ENCODE peak calls at places on chromosome 1, in ten cellular contexts. T is endothelial cell; R is right atrium auricular region; L is activated CD4-positive, alpha-beta T cell treated with anti-CD3 and anti-CD28 coated beads, Interleukin-2, amount 50 U/mL, for 24 hours; O is stimulated activated CD8-positive, alpha-beta memory T cell treated with anti-CD3 and anti-CD28 coated beads, Interleukin-7, amount 100 ng/mL, for 1 hour; H is glomerular endothelial cell; Y is IMR-90; I is hepatic stellate cell; Q is left colon; D is EL. P is an unnamed sample.

GRCh38 chr1:165851034-165851658 is 23.7 kb downstream of the UCK2 start:
- DNase-seq in D (peak), H (no peak), O (no peak), R (no peak), I (no peak), L (no peak), Q (no peak), T (no peak), Y (peak), P (no peak)

GRCh38 chr1:171226757-171227370 is 21.4 kb upstream of the FMO1 start:
- DNase-seq in R (no peak), L (no peak), I (peak), T (peak), H (no peak), D (peak), O (no peak), Y (peak), Q (peak), P (no peak)

GRCh38 chr1:62481681-62482080 is 44.8 kb downstream of the USP1 start:
- DNase-seq in D (no peak), T (no peak), R (no peak), Y (peak), L (no peak), I (no peak), O (no peak), H (no peak), Q (no peak), P (no peak)

GRCh38 chr1:65432918-65433317 is 12.4 kb downstream of the LEPR start:
- DNase-seq in I (no peak), L (no peak), D (no peak), Y (no peak), Q (no peak), O (no peak), T (no peak), R (no peak), H (no peak), P (no peak)

GRCh38 chr1:50418600-50419109 is 4.6 kb downstream of the DMRTA2 start:
- DNase-seq in Q (no peak), T (peak), H (no peak), O (no peak), D (no peak), R (no peak), I (peak), Y (no peak), L (no peak), P (no peak)

GRCh38 chr1:68442822-68443556 is 6.8 kb downstream of the RPE65 start:
- DNase-seq in D (peak), Q (no peak), R (no peak), O (no peak), H (peak), T (peak), I (peak), L (no peak), Y (peak), P (no peak)

GRCh38 chr1:70188522-70188921 is 16.9 kb downstream of the LRRC40 start:
- DNase-seq in Q (no peak), O (no peak), T (no peak), H (no peak), R (no peak), D (no peak), Y (no peak), L (no peak), I (no peak), P (no peak)

GRCh38 chr1:57440096-57440495 is 16.2 kb upstream of the DAB1 start:
- DNase-seq in O (no peak), I (no peak), L (no peak), R (no peak), H (no peak), D (no peak), T (no peak), Y (no peak), Q (no peak), P (no peak)

P was measured in activated effector memory CD4-positive, alpha-beta T cell treated with Interleukin-2 at 50 U/mL for 16 hours.